ENCODE peak calls at places on chromosomes 4 and X, in eight cellular contexts. L, M, K, V, C, Q, F and P are unnamed samples.

GRCh38 chrX:153245288-153245731 is 66.2 kb downstream of the MAGEA1 start:
- DNase-seq in L (no peak), M (no peak), K (no peak), V (no peak), C (no peak), Q (no peak), F (no peak), P (no peak)

GRCh38 chr4:88706574-88706973 is 8.9 kb upstream of the NAP1L5 start:
- DNase-seq in L (no peak), M (peak), K (peak), V (peak), C (peak), Q (no peak), F (no peak), P (peak)

GRCh38 chr4:80201326-80202151 is 4.2 kb downstream of the PRDM8 start:
- DNase-seq in L (no peak), M (peak), K (no peak), V (peak), C (no peak), Q (peak), F (peak), P (no peak)

GRCh38 chr4:84800256-84800655 is 166.2 kb downstream of the WDFY3 start:
- DNase-seq in L (no peak), M (no peak), K (no peak), V (no peak), C (no peak), Q (no peak), F (no peak), P (no peak)

GRCh38 chrX:112048707-112049106 is 33.9 kb downstream of the TRPC5 start:
- DNase-seq in L (no peak), M (no peak), K (no peak), V (no peak), C (no peak), Q (no peak), F (no peak), P (no peak)

GRCh38 chrX:115330498-115331138 is 41.1 kb downstream of the LUZP4 start:
- DNase-seq in L (peak), M (peak), K (no peak), V (peak), C (no peak), Q (peak), F (no peak), P (peak)

GRCh38 chr4:98661356-98662054 is 3.1 kb upstream of the TSPAN5 start:
- DNase-seq in L (no peak), M (no peak), K (no peak), V (no peak), C (no peak), Q (no peak), F (no peak), P (no peak)

GRCh38 chrX:15320297-15320696 is 4.9 kb upstream of the ASB11 start:
- DNase-seq in L (no peak), M (no peak), K (no peak), V (no peak), C (no peak), Q (no peak), F (no peak), P (no peak)

GRCh38 chr4:1958276-1959103 is 50.3 kb downstream of the NELFA start:
- DNase-seq in L (no peak), M (no peak), K (no peak), V (no peak), C (no peak), Q (no peak), F (no peak), P (no peak)

GRCh38 chr4:108846568-108846967 is 83.7 kb upstream of the ETNPPL start:
- DNase-seq in L (no peak), M (no peak), K (no peak), V (no peak), C (no peak), Q (no peak), F (no peak), P (no peak)

GRCh38 chrX:2502668-2503519 is 2.1 kb upstream of the DHRSX start:
- DNase-seq in L (no peak), M (no peak), K (no peak), V (peak), C (no peak), Q (no peak), F (no peak), P (no peak)

GRCh38 chrX:119817130-119817690 is 25.8 kb upstream of the RPL39 start:
- DNase-seq in L (no peak), M (no peak), K (no peak), V (no peak), C (no peak), Q (no peak), F (no peak), P (no peak)

GRCh38 chr4:2503809-2504208 is 32.6 kb upstream of the FAM193A start:
- DNase-seq in L (no peak), M (no peak), K (no peak), V (no peak), C (no peak), Q (no peak), F (no peak), P (no peak)

GRCh38 chrX:34901761-34902160 is 40.8 kb upstream of the FAM47B start:
- DNase-seq in L (no peak), M (no peak), K (no peak), V (no peak), C (no peak), Q (no peak), F (no peak), P (no peak)

GRCh38 chr4:15729910-15730533 is 27.2 kb downstream of the BST1 start:
- DNase-seq in L (peak), M (peak), K (no peak), V (peak), C (no peak), Q (peak), F (no peak), P (peak)